ENCODE peak calls at places on chromosomes 3 and 15, in seven cellular contexts. K, T, M, V, J, O and Y are unnamed samples.

GRCh38 chr3:190044142-190044541 is 76.6 kb downstream of the P3H2 start:
- DNase-seq in O (no peak), T (no peak), V (no peak), J (no peak), M (no peak), K (peak; percentile 79), Y (no peak)

GRCh38 chr15:80106051-80106450 is 46.6 kb downstream of the ZFAND6 start:
- DNase-seq in J (no peak), K (peak; percentile 82), O (no peak), V (no peak), M (no peak), T (no peak), Y (no peak)

GRCh38 chr3:125916376-125916978 is 52.5 kb upstream of the ROPN1B start:
- DNase-seq in O (peak; percentile 93), J (peak; percentile 90), K (peak; percentile 90), M (peak; percentile 99), T (peak; percentile 99), V (peak; percentile 88), Y (peak; percentile 37)

GRCh38 chr3:193640728-193641127 is 47.7 kb downstream of the OPA1 start:
- DNase-seq in K (peak; percentile 8), M (no peak), J (no peak), O (no peak), T (no peak), V (no peak), Y (no peak)

GRCh38 chr15:33735637-33736247 is 232.6 kb upstream of the CHRM5 start:
- DNase-seq in K (peak; percentile 39), V (peak; percentile 51), T (no peak), O (peak; percentile 60), M (no peak), J (no peak), Y (no peak)

GRCh38 chr3:104347281-104347680 is 1019.4 kb upstream of the ALCAM start:
- DNase-seq in J (no peak), O (no peak), V (no peak), M (no peak), T (no peak), K (peak; percentile 10), Y (no peak)

GRCh38 chr15:31098953-31099740 is 2.4 kb downstream of the TRPM1 start:
- DNase-seq in M (no peak), V (no peak), J (no peak), O (no peak), K (no peak), T (no peak), Y (no peak)

GRCh38 chr15:57323806-57324589 is 52.3 kb upstream of the CGNL1 start:
- DNase-seq in J (peak; percentile 7), T (no peak), M (peak; percentile 87), V (peak; percentile 62), O (peak; percentile 66), K (peak; percentile 63), Y (peak; percentile 94)

GRCh38 chr3:4078903-4079302 is 224.3 kb upstream of the SETMAR start:
- DNase-seq in V (no peak), J (no peak), T (no peak), O (no peak), M (no peak), K (no peak), Y (no peak)

GRCh38 chr3:86562095-86562494 is 428.9 kb downstream of the VGLL3 start:
- DNase-seq in V (no peak), K (no peak), M (no peak), J (no peak), O (no peak), T (no peak), Y (no peak)

GRCh38 chr3:64924961-64925360 is 237.2 kb upstream of the ADAMTS9 start:
- DNase-seq in M (no peak), O (no peak), K (no peak), T (no peak), J (no peak), V (no peak), Y (no peak)

GRCh38 chr15:68586274-68586961 is 7.6 kb downstream of the CORO2B start:
- DNase-seq in O (no peak), T (no peak), V (no peak), J (no peak), K (peak; percentile 88), M (peak; percentile 26), Y (no peak)

GRCh38 chr3:131731709-131732108 is 228.9 kb upstream of the MRPL3 start:
- DNase-seq in O (no peak), M (no peak), T (no peak), V (no peak), K (no peak), J (no peak), Y (no peak)

GRCh38 chr15:86829251-86829650 is 749.6 kb downstream of the AGBL1 start:
- DNase-seq in T (no peak), J (no peak), K (peak; percentile 1), V (no peak), M (no peak), O (no peak), Y (no peak)

GRCh38 chr3:171949559-171949958 is 89.8 kb upstream of the FNDC3B start:
- DNase-seq in O (no peak), V (no peak), T (no peak), M (no peak), J (no peak), K (no peak), Y (no peak)

GRCh38 chr3:60935709-60936108 is 315.5 kb downstream of the FHIT start:
- DNase-seq in T (no peak), K (peak; percentile 87), V (no peak), O (no peak), M (no peak), J (no peak), Y (no peak)

GRCh38 chr3:126197854-126198584 is 17.6 kb upstream of the ALDH1L1 start:
- DNase-seq in T (peak; percentile 56), O (peak; percentile 55), K (peak; percentile 41), V (peak; percentile 76), M (no peak), J (peak; percentile 19), Y (peak; percentile 63)

GRCh38 chr15:36903195-36903594 is 197.2 kb downstream of the MEIS2 start:
- DNase-seq in O (no peak), V (no peak), J (no peak), M (no peak), T (no peak), K (no peak), Y (no peak)

GRCh38 chr3:66053009-66053782 is 14.5 kb upstream of the MAGI1 start:
- DNase-seq in M (no peak), V (no peak), T (peak; percentile 25), K (no peak), J (no peak), O (no peak), Y (no peak)

GRCh38 chr3:30747771-30748281 is 141.4 kb downstream of the TGFBR2 start:
- DNase-seq in T (no peak), K (peak; percentile 92), M (no peak), J (no peak), O (peak; percentile 37), V (peak; percentile 19), Y (no peak)

GRCh38 chr3:57544181-57545125 is at the start of gene DNAH12:
- DNase-seq in M (no peak), V (peak; percentile 75), K (peak; percentile 58), T (no peak), O (peak; percentile 38), J (no peak), Y (no peak)

GRCh38 chr3:30516238-30516637 is 90.2 kb upstream of the TGFBR2 start:
- DNase-seq in M (no peak), T (no peak), J (no peak), K (peak; percentile 86), V (no peak), O (no peak), Y (no peak)

GRCh38 chr15:27685638-27686037 is 413.5 kb downstream of the OCA2 start:
- DNase-seq in M (no peak), O (no peak), T (no peak), V (no peak), J (no peak), K (no peak), Y (no peak)

GRCh38 chr3:42130329-42131070 is 39.3 kb downstream of the TRAK1 start:
- DNase-seq in M (no peak), J (no peak), O (no peak), T (no peak), K (no peak), V (no peak), Y (no peak)

GRCh38 chr3:39134305-39134704 is 19.1 kb downstream of the CSRNP1 start:
- DNase-seq in K (no peak), M (no peak), T (no peak), V (no peak), O (no peak), J (no peak), Y (no peak)

GRCh38 chr3:25151497-25151896 is 276.6 kb upstream of the RARB start:
- DNase-seq in V (no peak), K (peak; percentile 43), T (no peak), J (no peak), M (no peak), O (no peak), Y (no peak)

GRCh38 chr3:88807471-88808090 is 299.8 kb upstream of the EPHA3 start:
- DNase-seq in O (no peak), J (no peak), M (no peak), T (no peak), V (no peak), K (peak; percentile 84), Y (no peak)

GRCh38 chr15:84638103-84638502 is 16.0 kb downstream of the WDR73 start:
- DNase-seq in T (no peak), J (no peak), V (no peak), O (peak; percentile 52), M (no peak), K (peak; percentile 20), Y (no peak)
- H3K36me3 ChIP-seq in T (peaks cover 69% of the 10 kb centered on the region), J (peaks cover 32% of the 10 kb centered on the region), V (peaks cover 37% of the 10 kb centered on the region), O (peaks cover 74% of the 10 kb centered on the region), M (peaks cover 67% of the 10 kb centered on the region), K (peaks cover 14% of the 10 kb centered on the region), Y (peaks cover 47% of the 10 kb centered on the region)

GRCh38 chr3:153079386-153079785 is 82.6 kb upstream of the RAP2B start:
- DNase-seq in M (no peak), J (no peak), V (no peak), O (no peak), T (no peak), K (no peak), Y (no peak)

GRCh38 chr3:153084431-153084830 is 77.6 kb upstream of the RAP2B start:
- DNase-seq in M (no peak), T (no peak), V (no peak), O (no peak), K (no peak), J (no peak), Y (no peak)

GRCh38 chr3:153078826-153079225 is 83.2 kb upstream of the RAP2B start:
- DNase-seq in V (no peak), K (no peak), O (no peak), T (no peak), M (no peak), J (no peak), Y (no peak)

GRCh38 chr3:153080778-153081240 is 81.2 kb upstream of the RAP2B start:
- DNase-seq in J (no peak), K (no peak), O (no peak), T (no peak), M (no peak), V (no peak), Y (no peak)
- H3K4me3 ChIP-seq in J (no peak overlapping the region), K (no peak overlapping the region), O (no peak overlapping the region), T (no peak overlapping the region), M (no peak overlapping the region), V (no peak overlapping the region), Y (no peak overlapping the region)

GRCh38 chr3:143157957-143158548 is 38.5 kb downstream of the CHST2 start:
- DNase-seq in K (peak; percentile 69), J (no peak), M (no peak), O (no peak), T (no peak), V (no peak), Y (no peak)
- H3K36me3 ChIP-seq in K (no peaks in the 10 kb centered on the region), J (no peaks in the 10 kb centered on the region), M (no peaks in the 10 kb centered on the region), O (no peaks in the 10 kb centered on the region), T (no peaks in the 10 kb centered on the region), V (no peaks in the 10 kb centered on the region), Y (no peaks in the 10 kb centered on the region)

GRCh38 chr3:37997791-37998370 is 7.3 kb downstream of the VILL start:
- DNase-seq in O (no peak), V (no peak), T (peak; percentile 28), M (peak; percentile 47), J (no peak), K (no peak), Y (no peak)
- H3K4me3 ChIP-seq in O (no peak overlapping the region), V (no peak overlapping the region), T (peak overlapping the region; percentile 48), M (peak overlapping the region; percentile 57), J (peak overlapping the region; percentile 62), K (no peak overlapping the region), Y (no peak overlapping the region)